ENCODE peak calls at places on chromosomes 3 and 15, in six cellular contexts. One of them, this sample, is unnamed.

GRCh38 chr3:152175576-152175883 is 93.2 kb upstream of the MBNL1 start:
- DNase-seq in testis: no peak
- DNase-seq in fibroblast of mammary gland: peak
- DNase-seq in CD8-positive, alpha-beta T cell: no peak
- DNase-seq in K562: no peak
- DNase-seq in cardiac fibroblast: peak
- DNase-seq in this sample: peak

GRCh38 chr3:57974796-57975388 is 33.3 kb upstream of the FLNB start:
- DNase-seq in testis: no peak
- DNase-seq in fibroblast of mammary gland: peak
- DNase-seq in CD8-positive, alpha-beta T cell: no peak
- DNase-seq in K562: peak
- DNase-seq in cardiac fibroblast: peak
- DNase-seq in this sample: peak

GRCh38 chr15:58026552-58026951 is 39.0 kb downstream of the ALDH1A2 start:
- DNase-seq in testis: no peak
- DNase-seq in fibroblast of mammary gland: no peak
- DNase-seq in CD8-positive, alpha-beta T cell: no peak
- DNase-seq in K562: no peak
- DNase-seq in cardiac fibroblast: no peak
- DNase-seq in this sample: no peak

GRCh38 chr3:37906734-37907282 is 45.1 kb downstream of the CTDSPL start:
- DNase-seq in testis: no peak
- DNase-seq in fibroblast of mammary gland: no peak
- DNase-seq in CD8-positive, alpha-beta T cell: no peak
- DNase-seq in K562: no peak
- DNase-seq in cardiac fibroblast: no peak
- DNase-seq in this sample: no peak

GRCh38 chr3:142224482-142225072 is 808 bp downstream of the GK5 start:
- DNase-seq in testis: peak
- DNase-seq in fibroblast of mammary gland: no peak
- DNase-seq in CD8-positive, alpha-beta T cell: no peak
- DNase-seq in K562: no peak
- DNase-seq in cardiac fibroblast: peak
- DNase-seq in this sample: no peak

GRCh38 chr3:69541823-69542264 is 156.0 kb upstream of the FRMD4B start:
- DNase-seq in testis: peak
- DNase-seq in fibroblast of mammary gland: no peak
- DNase-seq in CD8-positive, alpha-beta T cell: no peak
- DNase-seq in K562: no peak
- DNase-seq in cardiac fibroblast: peak
- DNase-seq in this sample: no peak

GRCh38 chr15:101242999-101243336 is 8.9 kb downstream of the CHSY1 start:
- DNase-seq in testis: no peak
- DNase-seq in fibroblast of mammary gland: no peak
- DNase-seq in CD8-positive, alpha-beta T cell: no peak
- DNase-seq in K562: no peak
- DNase-seq in cardiac fibroblast: no peak
- DNase-seq in this sample: no peak

GRCh38 chr15:78667578-78668236 is 26.7 kb upstream of the CHRNB4 start:
- DNase-seq in testis: no peak
- DNase-seq in fibroblast of mammary gland: no peak
- DNase-seq in CD8-positive, alpha-beta T cell: no peak
- DNase-seq in K562: no peak
- DNase-seq in cardiac fibroblast: no peak
- DNase-seq in this sample: no peak

GRCh38 chr15:38991126-38991525 is 426.5 kb upstream of the RASGRP1 start:
- DNase-seq in testis: no peak
- DNase-seq in fibroblast of mammary gland: peak
- DNase-seq in CD8-positive, alpha-beta T cell: no peak
- DNase-seq in K562: peak
- DNase-seq in cardiac fibroblast: peak
- DNase-seq in this sample: peak

GRCh38 chr15:26115229-26115943 is 252.3 kb upstream of the ATP10A start:
- DNase-seq in testis: no peak
- DNase-seq in fibroblast of mammary gland: no peak
- DNase-seq in CD8-positive, alpha-beta T cell: no peak
- DNase-seq in K562: no peak
- DNase-seq in cardiac fibroblast: no peak
- DNase-seq in this sample: no peak

GRCh38 chr3:57557088-57557537 is 1.0 kb downstream of the PDE12 start:
- DNase-seq in testis: peak
- DNase-seq in fibroblast of mammary gland: peak
- DNase-seq in CD8-positive, alpha-beta T cell: peak
- DNase-seq in K562: peak
- DNase-seq in cardiac fibroblast: peak
- DNase-seq in this sample: peak

GRCh38 chr3:94115482-94115881 is 52.6 kb downstream of the NSUN3 start:
- DNase-seq in testis: no peak
- DNase-seq in fibroblast of mammary gland: peak
- DNase-seq in CD8-positive, alpha-beta T cell: no peak
- DNase-seq in K562: no peak
- DNase-seq in cardiac fibroblast: peak
- DNase-seq in this sample: peak

GRCh38 chr3:123344175-123344908 is 104.5 kb downstream of the ADCY5 start:
- DNase-seq in testis: no peak
- DNase-seq in fibroblast of mammary gland: peak
- DNase-seq in CD8-positive, alpha-beta T cell: no peak
- DNase-seq in K562: no peak
- DNase-seq in cardiac fibroblast: peak
- DNase-seq in this sample: peak

DNA sequence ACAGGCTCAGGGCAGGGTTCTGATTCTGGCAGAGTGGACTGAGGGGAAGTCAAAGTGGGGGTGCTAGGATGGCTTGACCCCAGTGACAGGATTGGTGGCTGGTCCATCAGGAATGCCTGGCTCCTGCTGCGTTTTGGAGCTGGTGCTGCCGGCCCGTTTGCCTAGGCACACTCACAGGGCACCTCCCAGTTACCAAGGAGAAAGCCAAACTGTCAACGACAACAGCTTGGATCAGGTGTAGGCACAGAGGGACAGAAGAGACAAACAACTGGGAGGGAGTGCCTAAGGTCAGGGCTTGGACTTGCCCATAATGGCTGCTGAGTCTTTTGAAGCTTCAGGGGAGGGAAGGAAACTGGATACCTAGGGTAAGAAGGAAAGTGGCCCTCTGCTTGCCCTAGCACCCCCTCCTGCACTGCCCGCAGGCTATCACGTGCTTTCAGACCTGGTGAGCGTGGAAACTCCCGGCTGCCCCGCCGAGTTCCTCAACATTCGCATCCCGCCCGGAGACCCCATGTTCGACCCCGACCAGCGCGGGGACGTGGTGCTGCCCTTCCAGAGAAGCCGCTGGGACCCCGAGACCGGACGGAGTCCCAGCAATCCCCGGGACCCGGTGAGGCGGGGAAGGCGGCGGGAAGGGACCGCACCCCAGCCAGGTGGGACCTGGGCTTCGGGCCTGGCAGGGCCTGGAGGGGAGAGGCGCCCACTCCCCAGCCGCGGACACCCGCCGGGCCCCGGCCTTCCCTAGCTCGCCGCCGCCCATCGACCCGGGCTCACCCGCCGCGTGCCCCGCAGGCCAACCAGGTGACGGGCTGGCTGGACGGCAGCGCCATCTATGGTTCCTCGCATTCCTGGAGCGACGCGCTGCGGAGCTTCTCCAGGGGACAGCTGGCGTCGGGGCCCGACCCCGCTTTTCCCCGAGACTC is 5.1 kb downstream of the DUOX1 start:
- DNase-seq in testis: peak
- DNase-seq in fibroblast of mammary gland: no peak
- DNase-seq in CD8-positive, alpha-beta T cell: no peak
- DNase-seq in K562: no peak
- DNase-seq in cardiac fibroblast: no peak
- DNase-seq in this sample: no peak
- TF ChIP-seq CTCF in testis: no peak
- TF ChIP-seq CTCF in fibroblast of mammary gland: no peak
- TF ChIP-seq CTCF in CD8-positive, alpha-beta T cell: no peak
- TF ChIP-seq CTCF in K562: no peak
- TF ChIP-seq CTCF in cardiac fibroblast: no peak
- TF ChIP-seq CTCF in this sample: no peak

DNA sequence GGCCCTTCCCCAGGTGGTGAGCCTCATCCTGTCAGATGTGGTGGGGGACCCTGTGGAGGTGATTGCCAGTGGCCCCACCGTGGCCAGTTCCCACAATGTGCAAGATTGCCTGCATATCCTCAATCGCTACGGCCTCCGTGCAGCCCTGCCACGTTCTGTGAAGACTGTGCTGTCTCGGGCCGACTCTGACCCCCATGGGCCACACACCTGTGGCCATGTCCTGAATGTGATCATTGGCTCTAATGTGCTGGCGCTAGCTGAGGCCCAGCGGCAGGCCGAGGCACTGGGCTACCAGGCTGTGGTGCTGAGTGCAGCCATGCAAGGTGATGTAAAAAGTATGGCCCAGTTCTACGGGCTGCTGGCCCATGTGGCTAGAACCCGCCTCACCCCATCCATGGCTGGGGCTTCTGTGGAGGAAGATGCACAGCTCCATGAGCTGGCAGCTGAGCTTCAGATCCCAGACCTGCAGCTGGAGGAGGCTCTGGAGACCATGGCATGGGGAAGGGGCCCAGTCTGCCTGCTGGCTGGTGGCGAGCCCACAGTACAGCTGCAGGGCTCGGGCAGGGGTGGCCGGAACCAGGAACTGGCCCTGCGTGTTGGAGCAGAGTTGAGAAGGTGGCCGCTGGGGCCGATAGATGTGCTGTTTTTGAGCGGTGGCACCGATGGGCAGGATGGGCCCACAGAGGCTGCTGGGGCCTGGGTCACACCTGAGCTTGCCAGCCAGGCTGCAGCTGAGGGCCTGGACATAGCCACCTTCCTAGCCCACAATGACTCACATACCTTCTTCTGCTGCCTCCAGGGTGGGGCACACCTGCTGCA is 4.8 kb downstream of the GLYCTK start:
- DNase-seq in testis: no peak
- DNase-seq in fibroblast of mammary gland: no peak
- DNase-seq in CD8-positive, alpha-beta T cell: no peak
- DNase-seq in K562: no peak
- DNase-seq in cardiac fibroblast: no peak
- DNase-seq in this sample: no peak
- H3K4me3 ChIP-seq in testis: no peak
- H3K4me3 ChIP-seq in fibroblast of mammary gland: no peak
- H3K4me3 ChIP-seq in CD8-positive, alpha-beta T cell: no peak
- H3K4me3 ChIP-seq in K562: no peak
- H3K4me3 ChIP-seq in cardiac fibroblast: no peak
- H3K4me3 ChIP-seq in this sample: no peak

DNA sequence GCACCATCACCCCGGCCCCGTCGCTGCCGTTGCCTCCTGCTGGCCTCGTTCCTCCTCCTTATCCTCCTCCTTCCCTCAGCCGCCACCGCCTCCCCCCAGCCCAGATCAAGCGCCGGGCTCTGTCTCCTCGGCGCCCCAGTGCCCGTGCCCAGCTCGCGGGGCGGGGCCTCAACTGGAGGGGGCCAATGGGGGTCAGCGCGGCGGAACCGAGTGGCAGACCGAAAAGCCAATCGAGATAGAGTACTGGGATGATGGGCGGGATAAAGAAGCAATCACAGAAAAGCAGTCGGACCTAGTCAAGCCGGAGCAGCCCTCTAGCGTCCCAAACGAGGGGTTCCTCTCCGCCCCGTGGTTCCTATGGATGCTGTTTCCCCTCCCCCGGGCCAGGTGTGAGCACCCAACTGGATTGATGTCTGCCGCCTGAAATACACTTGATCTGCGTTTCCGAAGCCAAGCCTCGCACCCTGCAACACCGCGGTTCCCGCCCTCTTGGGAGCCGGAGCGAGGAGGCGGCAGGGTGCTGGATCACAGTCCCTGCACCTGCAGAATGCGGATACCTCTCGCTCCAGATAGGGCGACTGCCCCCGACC is at the start of gene FRMD5:
- DNase-seq in testis: peak
- DNase-seq in fibroblast of mammary gland: peak
- DNase-seq in CD8-positive, alpha-beta T cell: peak
- DNase-seq in K562: peak
- DNase-seq in cardiac fibroblast: peak
- DNase-seq in this sample: peak
- TF ChIP-seq CTCF in testis: peak
- TF ChIP-seq CTCF in fibroblast of mammary gland: peak
- TF ChIP-seq CTCF in CD8-positive, alpha-beta T cell: no peak
- TF ChIP-seq CTCF in K562: no peak
- TF ChIP-seq CTCF in cardiac fibroblast: peak
- TF ChIP-seq CTCF in this sample: peak

GRCh38 chr3:179964867-179965266 is 71.9 kb downstream of the PEX5L start:
- DNase-seq in testis: no peak
- DNase-seq in fibroblast of mammary gland: no peak
- DNase-seq in CD8-positive, alpha-beta T cell: no peak
- DNase-seq in K562: no peak
- DNase-seq in cardiac fibroblast: no peak
- DNase-seq in this sample: no peak

GRCh38 chr3:179958143-179958542 is 78.6 kb downstream of the PEX5L start:
- DNase-seq in testis: no peak
- DNase-seq in fibroblast of mammary gland: no peak
- DNase-seq in CD8-positive, alpha-beta T cell: no peak
- DNase-seq in K562: no peak
- DNase-seq in cardiac fibroblast: no peak
- DNase-seq in this sample: no peak

GRCh38 chr3:179962617-179963387 is 73.9 kb downstream of the PEX5L start:
- DNase-seq in testis: no peak
- DNase-seq in fibroblast of mammary gland: no peak
- DNase-seq in CD8-positive, alpha-beta T cell: no peak
- DNase-seq in K562: no peak
- DNase-seq in cardiac fibroblast: no peak
- DNase-seq in this sample: no peak

GRCh38 chr3:179958759-179959158 is 78.0 kb downstream of the PEX5L start:
- DNase-seq in testis: no peak
- DNase-seq in fibroblast of mammary gland: no peak
- DNase-seq in CD8-positive, alpha-beta T cell: no peak
- DNase-seq in K562: no peak
- DNase-seq in cardiac fibroblast: no peak
- DNase-seq in this sample: no peak

DNA sequence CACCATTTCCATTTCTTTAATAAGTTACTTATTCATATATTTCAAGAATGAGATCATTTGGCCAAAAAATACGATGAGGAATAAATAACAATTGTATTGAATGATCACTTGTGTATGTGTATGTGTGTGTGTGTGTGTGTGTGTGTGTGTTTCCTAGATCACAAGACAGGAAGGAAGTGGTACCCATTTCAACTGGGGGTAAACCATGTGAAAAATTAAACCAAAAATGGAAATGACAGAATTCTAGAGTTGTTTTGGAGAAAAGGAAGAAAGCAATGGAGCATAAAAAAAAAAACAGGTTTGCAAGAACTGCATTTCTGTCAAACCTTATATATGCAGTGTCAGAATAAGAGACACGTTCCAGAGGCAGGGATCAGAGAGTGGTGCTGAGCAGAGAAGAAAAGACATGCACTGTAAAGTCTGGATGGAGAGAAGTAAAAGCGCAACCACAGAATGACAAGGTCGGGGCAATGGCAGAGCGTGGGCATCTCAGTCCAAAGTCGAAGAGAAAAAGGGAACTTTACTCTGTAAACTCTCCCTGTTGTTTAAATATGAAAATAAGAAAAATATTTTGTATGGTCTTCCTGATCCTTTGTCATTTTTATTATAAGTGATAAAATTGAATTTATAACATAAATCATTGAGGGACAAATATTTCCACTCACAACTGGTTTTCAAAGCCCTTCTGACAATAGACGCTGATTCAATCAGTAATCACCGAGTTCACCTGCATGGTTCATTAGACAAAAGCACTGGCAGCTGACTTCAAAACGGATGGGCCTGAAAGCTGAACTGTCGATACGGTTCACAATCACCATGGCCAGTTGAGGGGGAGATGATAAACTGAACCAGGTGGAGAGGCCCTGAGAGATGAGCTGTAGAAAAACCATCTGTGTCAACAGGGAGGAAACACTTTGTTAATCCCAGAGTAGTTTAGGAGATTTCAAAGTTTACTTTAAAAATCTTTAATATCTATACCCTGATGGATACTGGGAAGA is 75.4 kb downstream of the PEX5L start:
- DNase-seq in testis: no peak
- DNase-seq in fibroblast of mammary gland: no peak
- DNase-seq in CD8-positive, alpha-beta T cell: no peak
- DNase-seq in K562: no peak
- DNase-seq in cardiac fibroblast: no peak
- DNase-seq in this sample: no peak
- H3K4me3 ChIP-seq in testis: no peak
- H3K4me3 ChIP-seq in fibroblast of mammary gland: no peak
- H3K4me3 ChIP-seq in CD8-positive, alpha-beta T cell: no peak
- H3K4me3 ChIP-seq in K562: no peak
- H3K4me3 ChIP-seq in cardiac fibroblast: no peak
- H3K4me3 ChIP-seq in this sample: no peak